ENCODE peak calls at places on chromosomes 7 and 10, in nine cellular contexts. N, Y, G, P, K, W, H, Z and B are unnamed samples.

GRCh38 chr10:77504196-77504869 is 133.3 kb downstream of the KCNMA1 start:
- DNase-seq in N (peak), Y (no peak), G (no peak), P (no peak), K (no peak), W (no peak), H (no peak), Z (no peak), B (no peak)

GRCh38 chr7:25069900-25070443 is 55.1 kb downstream of the CYCS start:
- DNase-seq in N (peak), Y (peak), G (peak), P (peak), K (peak), W (peak), H (peak), Z (peak), B (peak)

GRCh38 chr10:130453036-130453720 is 317.0 kb downstream of the GLRX3 start:
- DNase-seq in N (no peak), Y (no peak), G (no peak), P (no peak), K (no peak), W (no peak), H (no peak), Z (no peak), B (no peak)

GRCh38 chr7:101913876-101914275 is 96.5 kb downstream of the CUX1 start:
- DNase-seq in N (no peak), Y (no peak), G (no peak), P (no peak), K (no peak), W (no peak), H (no peak), Z (no peak), B (no peak)

GRCh38 chr7:25774675-25775074 is 377.3 kb upstream of the NFE2L3 start:
- DNase-seq in N (no peak), Y (no peak), G (no peak), P (no peak), K (no peak), W (no peak), H (no peak), Z (no peak), B (no peak)

GRCh38 chr7:130793855-130794618 is 60.0 kb upstream of the KLF14 start:
- DNase-seq in N (peak), Y (no peak), G (no peak), P (no peak), K (no peak), W (no peak), H (no peak), Z (peak), B (no peak)

GRCh38 chr7:78529392-78529791 is 730.8 kb downstream of the PHTF2 start:
- DNase-seq in N (no peak), Y (no peak), G (no peak), P (no peak), K (no peak), W (no peak), H (no peak), Z (no peak), B (no peak)

GRCh38 chr7:30989824-30990140 is 26.0 kb downstream of the GHRHR start:
- DNase-seq in N (no peak), Y (no peak), G (no peak), P (no peak), K (no peak), W (no peak), H (no peak), Z (no peak), B (no peak)

GRCh38 chr10:99345350-99345749 is 16.2 kb downstream of the CNNM1 start:
- DNase-seq in N (peak), Y (no peak), G (no peak), P (no peak), K (no peak), W (no peak), H (no peak), Z (no peak), B (no peak)

GRCh38 chr7:118152149-118152548 is 31.8 kb upstream of the LSM8 start:
- DNase-seq in N (no peak), Y (no peak), G (no peak), P (no peak), K (no peak), W (no peak), H (no peak), Z (no peak), B (no peak)

GRCh38 chr10:124665091-124665490 is 79.1 kb downstream of the FAM53B start:
- DNase-seq in N (no peak), Y (no peak), G (no peak), P (no peak), K (no peak), W (no peak), H (no peak), Z (no peak), B (no peak)

GRCh38 chr7:96250776-96251361 is 71.0 kb downstream of the SLC25A13 start:
- DNase-seq in N (no peak), Y (no peak), G (no peak), P (no peak), K (peak), W (no peak), H (no peak), Z (no peak), B (no peak)

GRCh38 chr7:87886875-87887274 is 10.6 kb downstream of the DBF4 start:
- DNase-seq in N (peak), Y (no peak), G (no peak), P (no peak), K (peak), W (no peak), H (no peak), Z (no peak), B (no peak)

GRCh38 chr10:127046975-127047877 is 142.0 kb downstream of the DOCK1 start:
- DNase-seq in N (peak), Y (no peak), G (no peak), P (no peak), K (no peak), W (no peak), H (no peak), Z (peak), B (no peak)

GRCh38 chr7:156031679-156032478 is 219.6 kb upstream of the SHH start:
- DNase-seq in N (no peak), Y (no peak), G (no peak), P (no peak), K (no peak), W (no peak), H (no peak), Z (no peak), B (no peak)

GRCh38 chr10:61175331-61175730 is 231.3 kb upstream of the RHOBTB1 start:
- DNase-seq in N (peak), Y (no peak), G (no peak), P (no peak), K (no peak), W (no peak), H (no peak), Z (peak), B (no peak)

GRCh38 chr7:139330333-139331030 is 10.7 kb upstream of the FMC1 start:
- DNase-seq in N (no peak), Y (no peak), G (no peak), P (no peak), K (no peak), W (no peak), H (no peak), Z (no peak), B (no peak)

GRCh38 chr7:120055300-120055699 is 217.7 kb upstream of the KCND2 start:
- DNase-seq in N (peak), Y (no peak), G (no peak), P (no peak), K (no peak), W (no peak), H (no peak), Z (no peak), B (no peak)

GRCh38 chr7:21253740-21254687 is 173.9 kb upstream of the SP4 start:
- DNase-seq in N (peak), Y (no peak), G (peak), P (peak), K (no peak), W (no peak), H (peak), Z (peak), B (peak)

GRCh38 chr10:89262331-89263020 is 10.9 kb upstream of the LIPA start:
- DNase-seq in N (no peak), Y (no peak), G (no peak), P (no peak), K (no peak), W (no peak), H (no peak), Z (no peak), B (no peak)

GRCh38 chr7:44796504-44797328 is at the start of gene PPIA:
- DNase-seq in N (peak), Y (peak), G (peak), P (peak), K (peak), W (peak), H (peak), Z (peak), B (peak)

GRCh38 chr10:4632757-4633156 is 193.2 kb upstream of the AKR1E2 start:
- DNase-seq in N (no peak), Y (no peak), G (no peak), P (no peak), K (no peak), W (no peak), H (no peak), Z (no peak), B (no peak)

GRCh38 chr7:139526578-139527544 is 3.4 kb downstream of the CLEC2L start:
- DNase-seq in N (peak), Y (no peak), G (no peak), P (no peak), K (no peak), W (no peak), H (no peak), Z (no peak), B (no peak)

GRCh38 chr7:34075976-34076375 is 170.6 kb downstream of the BMPER start:
- DNase-seq in N (no peak), Y (no peak), G (no peak), P (no peak), K (no peak), W (no peak), H (no peak), Z (no peak), B (no peak)

GRCh38 chr10:95559466-95559865 is 1.7 kb downstream of the SORBS1 start:
- DNase-seq in N (no peak), Y (no peak), G (no peak), P (no peak), K (no peak), W (no peak), H (no peak), Z (no peak), B (no peak)

GRCh38 chr10:103543617-103544525 is 50.4 kb downstream of the NEURL1 start:
- DNase-seq in N (no peak), Y (no peak), G (no peak), P (no peak), K (no peak), W (no peak), H (no peak), Z (no peak), B (peak)

GRCh38 chr10:30788307-30788706 is 158.8 kb upstream of the LYZL2 start:
- DNase-seq in N (no peak), Y (no peak), G (no peak), P (no peak), K (no peak), W (no peak), H (no peak), Z (no peak), B (no peak)

GRCh38 chr10:68132391-68132790 is 23.1 kb downstream of the MYPN start:
- DNase-seq in N (no peak), Y (no peak), G (no peak), P (no peak), K (no peak), W (no peak), H (no peak), Z (no peak), B (no peak)